ENCODE peak calls at places on chromosomes 12 and 14, in ten cellular contexts. S is heart left ventricle, J is prostate gland, X is sigmoid colon, Q is ovary, P is transverse colon, L is uterus, M is right lobe of liver, B is A549, Z is GM12878. C is an unnamed sample.

GRCh38 chr14:96905825-96906224 is 108.6 kb downstream of the VRK1 start:
- DNase-seq in Q (no peak), Z (no peak), P (no peak), X (no peak), L (no peak), J (no peak), M (no peak), B (no peak), S (no peak), C (no peak)

GRCh38 chr12:4719821-4720636 is at the start of gene GALNT8:
- DNase-seq in J (no peak), Q (no peak), S (no peak), M (no peak), X (no peak), Z (no peak), P (peak; percentile 73), B (no peak), L (no peak), C (no peak)

GRCh38 chr12:32505067-32505466 is 105.7 kb downstream of the FGD4 start:
- DNase-seq in L (no peak), P (no peak), X (no peak), B (no peak), S (no peak), Q (no peak), Z (no peak), M (no peak), J (no peak), C (no peak)

GRCh38 chr14:96989293-96989692 is 192.1 kb downstream of the VRK1 start:
- DNase-seq in M (no peak), Z (no peak), S (no peak), P (no peak), L (no peak), Q (no peak), B (no peak), J (no peak), X (no peak), C (no peak)

GRCh38 chr12:96046543-96047137 is 11.3 kb upstream of the LTA4H start:
- DNase-seq in S (no peak), Q (no peak), P (no peak), M (no peak), Z (no peak), L (no peak), X (no peak), B (no peak), J (no peak), C (no peak)

GRCh38 chr14:50937325-50937724 is 7.0 kb downstream of the PYGL start:
- DNase-seq in Q (no peak), P (no peak), B (no peak), L (no peak), M (no peak), S (no peak), J (no peak), X (no peak), Z (no peak), C (no peak)

GRCh38 chr14:66099451-66099850 is 386.7 kb upstream of the CCDC196 start:
- DNase-seq in L (no peak), P (no peak), Q (no peak), M (no peak), B (no peak), J (no peak), S (no peak), Z (no peak), X (no peak), C (no peak)

GRCh38 chr14:22966783-22967269 is 9.9 kb upstream of the HAUS4 start:
- DNase-seq in Z (no peak), M (no peak), B (no peak), X (no peak), Q (no peak), S (no peak), P (no peak), J (no peak), L (no peak), C (no peak)

GRCh38 chr14:36580141-36580855 is 2.1 kb downstream of the NKX2-8 start:
- DNase-seq in Q (no peak), L (no peak), Z (no peak), S (no peak), B (no peak), M (no peak), J (no peak), P (no peak), X (no peak), C (no peak)

GRCh38 chr14:36582011-36582873 is at the start of gene NKX2-8:
- DNase-seq in P (no peak), S (no peak), X (no peak), L (no peak), J (no peak), Z (no peak), M (no peak), Q (no peak), B (peak; percentile 49), C (no peak)

GRCh38 chr14:36579573-36580140 is 2.8 kb downstream of the NKX2-8 start:
- DNase-seq in S (no peak), B (no peak), M (no peak), J (no peak), Q (no peak), X (peak; percentile 63), Z (no peak), L (no peak), P (no peak), C (no peak)

GRCh38 chr14:36580856-36581831 is 1.3 kb downstream of the NKX2-8 start:
- DNase-seq in M (no peak), P (no peak), L (no peak), J (peak; percentile 28), Z (no peak), B (peak; percentile 45), X (no peak), Q (no peak), S (no peak), C (peak; percentile 39)

DNA sequence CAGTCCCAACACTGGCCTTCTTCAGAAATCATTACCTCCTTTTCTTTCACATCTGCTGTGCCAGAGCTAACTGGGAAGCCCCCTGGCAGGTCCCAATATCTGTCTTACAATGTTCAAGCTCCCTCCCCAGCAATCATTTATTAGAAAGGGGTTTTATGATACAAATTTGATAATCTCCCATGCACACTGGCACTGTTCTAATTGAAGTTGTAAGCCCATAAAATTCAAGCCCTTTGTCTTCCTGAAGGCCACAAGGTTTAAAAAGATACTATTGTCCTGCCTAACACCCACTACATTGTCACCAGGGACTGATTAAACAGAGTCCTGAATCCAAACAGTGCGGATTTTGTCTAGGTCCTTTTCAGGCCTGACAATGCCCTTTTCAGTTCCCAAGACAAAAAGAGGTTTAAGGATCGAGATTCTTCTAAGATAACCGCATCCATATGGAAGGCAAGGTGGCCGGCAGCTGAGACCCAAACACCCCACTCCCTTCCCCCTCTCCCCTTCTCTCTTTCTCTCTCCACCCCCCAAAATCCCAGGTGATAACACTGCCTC is 3.3 kb downstream of the NKX2-8 start:
- DNase-seq in S (no peak), Q (no peak), P (no peak), X (no peak), Z (no peak), M (no peak), L (no peak), B (no peak), J (no peak), C (no peak)
- H3K4me1 ChIP-seq in S (peaks cover 14% of the 10 kb centered on the region), Q (no peaks in the 10 kb centered on the region), P (peaks cover 23% of the 10 kb centered on the region), X (peaks cover 30% of the 10 kb centered on the region), Z (no peaks in the 10 kb centered on the region), M (no peaks in the 10 kb centered on the region), L (no peaks in the 10 kb centered on the region), B (no peaks in the 10 kb centered on the region), J (no peaks in the 10 kb centered on the region), C (peaks cover 33% of the 10 kb centered on the region)

DNA sequence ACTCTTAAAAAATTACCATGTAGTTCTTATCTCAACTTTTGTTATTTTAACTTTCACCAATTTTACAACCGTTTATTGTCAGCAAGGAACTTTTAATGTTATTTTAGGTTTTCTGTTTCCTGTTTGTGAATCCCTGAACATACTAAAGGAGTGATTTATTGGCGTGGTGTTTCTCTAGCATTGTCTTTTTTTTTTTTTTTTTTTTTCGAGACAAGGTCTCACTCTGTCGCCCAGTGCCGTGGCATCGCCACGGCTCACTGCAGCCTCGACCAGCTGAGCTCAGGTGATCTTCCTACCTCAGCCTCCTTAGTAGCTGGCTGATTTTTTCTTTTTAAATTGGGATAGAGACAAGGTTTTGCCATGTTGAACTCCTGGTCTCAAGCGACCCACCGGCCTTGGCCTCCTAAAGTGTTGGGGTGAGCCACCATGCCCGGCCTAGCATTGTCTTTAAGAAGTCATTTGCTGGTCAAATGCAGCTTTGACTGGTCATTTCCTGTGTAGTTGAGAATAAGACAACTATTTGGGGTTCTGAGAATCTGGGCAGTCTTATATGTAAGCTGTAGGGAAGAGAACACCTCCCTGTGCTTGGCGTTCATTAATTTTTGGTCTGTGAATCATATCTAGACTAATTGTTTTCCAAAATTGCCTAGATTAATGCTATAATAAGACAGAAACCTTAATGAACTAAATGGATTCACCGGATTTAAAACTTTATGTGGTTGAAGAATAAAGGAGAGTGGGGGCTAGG is 2.1 kb downstream of the WASHC4 start:
- DNase-seq in Z (peak; percentile 51), M (no peak), S (no peak), P (no peak), B (no peak), J (no peak), L (no peak), X (no peak), Q (no peak), C (no peak)
- TF ChIP-seq POLR2A in Z (no peak), M (no peak), S (no peak), P (no peak), B (no peak), J (no peak), L (no peak), X (no peak), Q (no peak), C (no peak)

GRCh38 chr12:93782854-93783253 is 105.7 kb downstream of the CRADD start:
- DNase-seq in L (no peak), X (no peak), B (no peak), J (no peak), S (no peak), P (no peak), Z (no peak), Q (no peak), M (no peak), C (no peak)
- H3K4me1 ChIP-seq in L (peaks cover 20% of the 10 kb centered on the region), X (peaks cover 72% of the 10 kb centered on the region), B (peaks cover 44% of the 10 kb centered on the region), J (peaks cover 15% of the 10 kb centered on the region), S (peaks cover 33% of the 10 kb centered on the region), P (peaks cover 41% of the 10 kb centered on the region), Z (no peaks in the 10 kb centered on the region), Q (peaks cover 19% of the 10 kb centered on the region), M (no peaks in the 10 kb centered on the region), C (peaks cover 34% of the 10 kb centered on the region)

GRCh38 chr14:77318006-77318553 is 2.6 kb downstream of the POMT2 start:
- DNase-seq in B (no peak), S (no peak), X (peak; percentile 41), L (no peak), P (no peak), J (no peak), Z (no peak), Q (no peak), M (no peak), C (no peak)

GRCh38 chr14:77319416-77319815 is 1.3 kb downstream of the POMT2 start:
- DNase-seq in P (no peak), Z (no peak), B (no peak), J (no peak), X (peak; percentile 45), Q (no peak), L (no peak), S (no peak), M (no peak), C (no peak)

GRCh38 chr14:77322209-77322902 is 1.5 kb downstream of the GSTZ1 start:
- DNase-seq in Q (no peak), S (no peak), P (no peak), M (no peak), B (no peak), X (peak; percentile 39), L (no peak), Z (no peak), J (no peak), C (no peak)

GRCh38 chr14:77322951-77323350 is 2.1 kb downstream of the GSTZ1 start:
- DNase-seq in J (no peak), Z (no peak), S (no peak), X (peak; percentile 55), M (no peak), Q (no peak), P (no peak), B (no peak), L (no peak), C (no peak)

DNA sequence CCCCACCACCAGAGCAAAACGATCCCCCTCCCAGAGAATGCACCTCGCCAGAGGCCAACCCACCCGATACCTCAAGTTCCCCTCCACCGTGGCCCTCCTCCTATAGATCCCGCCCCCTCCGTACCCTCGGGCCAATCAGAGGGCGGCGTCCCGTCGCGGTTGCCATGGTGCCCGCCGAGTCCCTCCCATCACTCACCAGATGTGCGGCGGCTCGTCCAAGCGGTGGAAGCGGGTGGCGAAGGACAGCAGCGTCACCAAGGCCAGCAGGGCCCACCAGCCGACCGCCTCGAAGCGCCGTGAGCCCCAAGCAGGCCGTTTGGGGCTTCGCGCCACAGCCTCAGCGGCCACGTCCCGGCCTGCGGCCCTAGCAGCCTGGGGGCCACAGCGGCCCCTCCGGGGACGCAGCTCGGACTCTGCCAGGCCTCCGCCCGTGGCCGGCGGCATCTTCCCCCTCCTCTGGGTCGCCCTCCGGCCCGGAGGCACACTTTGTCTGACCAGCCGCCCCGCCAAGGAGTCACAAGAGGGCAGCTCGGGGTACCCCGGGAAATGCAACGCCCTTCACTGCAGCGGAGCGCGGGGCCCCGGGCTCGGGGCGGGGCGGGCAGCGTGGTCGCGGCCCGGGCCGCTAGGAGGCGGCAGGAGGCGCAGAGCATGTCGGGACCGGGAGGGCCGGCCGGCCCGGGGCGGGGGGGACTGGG is at the start of gene POMT2:
- DNase-seq in X (peak; percentile 97), Q (peak; percentile 94), Z (peak; percentile 64), L (peak; percentile 91), J (peak; percentile 93), S (peak; percentile 95), B (peak; percentile 91), M (peak; percentile 96), P (peak; percentile 95), C (peak; percentile 95)
- TF ChIP-seq POLR2A in X (peak; percentile 32), Q (peak; percentile 69), Z (no peak), L (peak; percentile 78), J (no peak), S (peak; percentile 80), B (peak; percentile 68), M (peak; percentile 37), P (peak; percentile 40), C (no peak)